ENCODE peak calls at places on chromosomes 12 and 14, in five cellular contexts. B, D, Y, N and V are unnamed samples.

GRCh38 chr12:1590083-1590979 is 4.0 kb downstream of the FBXL14 start:
- DNase-seq in D (no peak), B (no peak), Y (no peak), N (no peak), V (no peak)

GRCh38 chr12:11580125-11580751 is 69.2 kb upstream of the ETV6 start:
- DNase-seq in Y (peak), N (no peak), B (no peak), D (no peak), V (peak)

GRCh38 chr14:74579447-74580274 is 32.4 kb downstream of the LTBP2 start:
- DNase-seq in D (no peak), Y (peak), N (peak), B (no peak), V (peak)

GRCh38 chr12:119781804-119782203 is 95.3 kb downstream of the CIT start:
- DNase-seq in B (no peak), D (no peak), Y (no peak), N (no peak), V (no peak)

GRCh38 chr12:89280833-89281533 is 71.3 kb downstream of the DUSP6 start:
- DNase-seq in B (no peak), N (no peak), D (no peak), Y (no peak), V (no peak)

GRCh38 chr12:26317942-26318565 is 122.7 kb downstream of the SSPN start:
- DNase-seq in B (no peak), Y (peak), D (no peak), N (no peak), V (peak)

GRCh38 chr12:66496595-66496994 is 182.3 kb downstream of the GRIP1 start:
- DNase-seq in D (no peak), N (no peak), Y (no peak), B (no peak), V (no peak)

GRCh38 chr12:67650528-67651379 is 2.2 kb downstream of the DYRK2 start:
- DNase-seq in Y (no peak), D (no peak), N (peak), B (no peak), V (no peak)

GRCh38 chr12:28130625-28131598 is 59.3 kb upstream of the CCDC91 start:
- DNase-seq in D (no peak), B (no peak), N (peak), Y (peak), V (peak)

GRCh38 chr14:100159107-100159864 is at the start of gene DEGS2:
- DNase-seq in D (no peak), Y (no peak), B (no peak), N (peak), V (no peak)

GRCh38 chr14:54438703-54439102 is 2.5 kb downstream of the CNIH1 start:
- DNase-seq in Y (no peak), B (no peak), N (no peak), D (no peak), V (no peak)

GRCh38 chr14:56412453-56413434 is 166.9 kb upstream of the TMEM260 start:
- DNase-seq in N (no peak), Y (no peak), D (no peak), B (no peak), V (no peak)

GRCh38 chr12:100672075-100672592 is 98.7 kb downstream of the GAS2L3 start:
- DNase-seq in D (no peak), B (no peak), N (peak), Y (no peak), V (no peak)

GRCh38 chr14:90159147-90159546 is 97.2 kb upstream of the PSMC1 start:
- DNase-seq in B (no peak), Y (no peak), D (no peak), N (no peak), V (no peak)

GRCh38 chr14:83171761-83172160 is 1638.1 kb upstream of the SEL1L start:
- DNase-seq in N (no peak), Y (no peak), B (no peak), D (no peak), V (no peak)

GRCh38 chr12:14618990-14619389 is 51.3 kb upstream of the PLBD1 start:
- DNase-seq in B (no peak), D (no peak), N (peak), Y (no peak), V (no peak)

GRCh38 chr12:674272-674781 is 11.1 kb upstream of the NINJ2 start:
- DNase-seq in Y (no peak), D (no peak), B (no peak), N (no peak), V (no peak)

GRCh38 chr12:61538951-61539350 is 721.3 kb upstream of the USP15 start:
- DNase-seq in D (no peak), B (no peak), Y (no peak), N (no peak), V (no peak)

GRCh38 chr14:60485600-60486251 is at the start of gene C14orf39:
- DNase-seq in N (no peak), Y (no peak), B (no peak), D (no peak), V (no peak)

GRCh38 chr12:58580095-58580494 is 340.2 kb downstream of the LRIG3 start:
- DNase-seq in D (no peak), Y (no peak), B (no peak), N (no peak), V (no peak)

GRCh38 chr12:42935756-42936155 is 346.2 kb upstream of the PRICKLE1 start:
- DNase-seq in N (no peak), B (no peak), Y (peak), D (no peak), V (no peak)

GRCh38 chr12:52346596-52346995 is 20.7 kb downstream of the KRT85 start:
- DNase-seq in N (no peak), B (no peak), Y (no peak), D (no peak), V (no peak)

GRCh38 chr12:93939641-93940040 is 208.7 kb upstream of the PLXNC1 start:
- DNase-seq in Y (no peak), D (no peak), B (no peak), N (no peak), V (no peak)

GRCh38 chr12:334114-334513 is 55.0 kb downstream of the KDM5A start:
- DNase-seq in D (no peak), N (no peak), B (no peak), Y (no peak), V (no peak)

GRCh38 chr12:52895726-52896189 is 9.1 kb downstream of the KRT8 start:
- DNase-seq in D (no peak), B (no peak), N (no peak), Y (no peak), V (no peak)

GRCh38 chr12:79690156-79690605 is 583 bp downstream of the PAWR start:
- DNase-seq in D (no peak), N (no peak), Y (no peak), B (no peak), V (no peak)

GRCh38 chr12:3631272-3631637 is 121.7 kb downstream of the CRACR2A start:
- DNase-seq in B (no peak), D (no peak), Y (no peak), N (no peak), V (no peak)

GRCh38 chr12:100576311-100577036 is 3.0 kb downstream of the GAS2L3 start:
- DNase-seq in N (peak), B (no peak), D (no peak), Y (peak), V (peak)

GRCh38 chr14:100771121-100771800 is 44.6 kb downstream of the DLK1 start:
- DNase-seq in B (no peak), N (no peak), Y (no peak), D (peak), V (no peak)

GRCh38 chr14:47822326-47822725 is 146.9 kb upstream of the MDGA2 start:
- DNase-seq in Y (no peak), B (no peak), D (no peak), N (no peak), V (no peak)

GRCh38 chr12:7210642-7211151 is 21.2 kb downstream of the PEX5 start:
- DNase-seq in N (no peak), Y (no peak), D (no peak), B (no peak), V (no peak)

GRCh38 chr14:83885748-83886382 is 1644.1 kb upstream of the FLRT2 start:
- DNase-seq in Y (no peak), B (no peak), D (no peak), N (no peak), V (no peak)

DNA sequence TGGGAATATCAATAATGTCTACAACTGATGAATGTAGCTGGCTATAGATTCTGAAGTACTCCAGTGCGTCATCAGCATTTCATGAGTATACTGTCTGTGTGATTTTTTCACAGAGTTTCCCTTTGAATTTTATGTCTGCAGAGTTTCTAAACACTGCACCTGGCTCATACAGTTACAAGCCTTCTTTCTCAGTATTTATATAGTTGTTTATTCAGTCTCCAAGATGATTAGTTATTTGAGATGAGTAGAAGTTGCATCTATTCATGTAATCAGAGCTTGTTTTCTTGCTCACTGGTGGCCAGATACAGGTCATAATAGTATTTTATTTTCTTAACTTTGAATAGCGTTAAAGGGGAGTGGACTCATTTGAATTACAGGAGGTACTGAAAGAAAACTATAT is 222.4 kb downstream of the RAD51B start:
- DNase-seq in D (no peak), B (no peak), Y (no peak), N (no peak), V (no peak)
- H3K27ac ChIP-seq in D (peak), B (no peak), Y (peak), N (peak), V (peak)

DNA sequence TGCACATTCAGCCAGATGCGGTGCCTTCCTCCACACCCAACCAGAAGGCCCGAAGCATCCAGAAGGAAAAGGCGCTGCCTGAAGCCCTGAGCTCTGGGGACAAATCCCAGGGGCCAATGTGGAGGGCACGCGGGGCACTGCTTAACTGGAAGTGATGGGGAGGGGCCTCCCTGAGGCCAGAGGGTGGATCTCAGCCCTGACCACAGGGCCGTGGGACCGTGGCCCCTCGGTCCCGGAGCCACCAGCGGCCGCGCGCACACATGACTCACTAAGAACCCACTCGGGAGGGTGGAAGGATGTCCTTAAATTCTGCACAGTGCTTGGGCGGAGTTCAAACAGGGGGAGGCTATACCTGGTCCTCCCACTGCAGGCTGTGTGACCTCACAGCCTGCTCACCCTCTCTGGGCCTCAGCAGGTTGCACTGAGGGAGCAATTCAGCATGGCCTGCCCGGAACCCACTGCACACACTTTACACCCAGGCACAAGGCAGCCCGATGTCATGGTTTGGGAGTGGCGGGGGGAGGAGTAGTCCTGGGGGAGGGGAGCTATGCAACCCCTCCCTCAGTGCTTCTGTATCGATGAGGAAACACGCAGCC is 89.5 kb downstream of the RFLNA start:
- DNase-seq in B (no peak), D (no peak), N (no peak), Y (no peak), V (no peak)
- H3K27ac ChIP-seq in B (no peak), D (no peak), N (peak), Y (no peak), V (no peak)

GRCh38 chr12:69404851-69405365 is 45.4 kb downstream of the YEATS4 start:
- DNase-seq in Y (no peak), N (no peak), D (no peak), B (no peak), V (no peak)

GRCh38 chr12:69405466-69405865 is 45.9 kb downstream of the YEATS4 start:
- DNase-seq in N (peak), D (no peak), B (no peak), Y (peak), V (peak)

GRCh38 chr12:69406217-69406616 is 46.7 kb downstream of the YEATS4 start:
- DNase-seq in N (no peak), D (no peak), B (no peak), Y (no peak), V (no peak)

GRCh38 chr12:69397978-69398377 is 38.4 kb downstream of the YEATS4 start:
- DNase-seq in D (no peak), Y (no peak), B (no peak), N (no peak), V (no peak)

GRCh38 chr12:69401940-69402339 is 42.4 kb downstream of the YEATS4 start:
- DNase-seq in Y (no peak), D (no peak), N (no peak), B (no peak), V (no peak)
- H3K27ac ChIP-seq in Y (no peak), D (no peak), N (peak), B (no peak), V (no peak)

DNA sequence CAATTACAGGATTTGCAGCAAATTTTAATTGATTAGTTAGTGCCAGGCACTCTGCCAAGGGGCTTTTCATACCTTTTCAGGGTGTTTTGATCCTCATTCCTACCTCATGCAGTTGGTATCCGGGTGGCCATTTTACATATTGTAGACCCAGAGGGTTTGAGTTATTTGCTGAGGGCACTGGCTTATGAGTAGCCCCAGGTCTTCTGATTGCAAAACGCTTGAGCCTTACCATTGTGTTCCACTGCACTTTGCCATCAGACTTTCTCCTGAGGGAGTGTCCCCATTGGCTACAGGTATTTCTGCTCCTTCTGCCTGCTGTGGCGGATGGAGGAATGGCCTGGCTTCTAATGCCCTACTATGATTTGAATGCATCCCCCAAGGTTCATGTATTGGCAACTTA is 257.8 kb upstream of the CRY1 start:
- DNase-seq in Y (no peak), D (no peak), B (no peak), N (no peak), V (no peak)
- H3K27ac ChIP-seq in Y (no peak), D (no peak), B (no peak), N (peak), V (peak)